ENCODE peak calls at places on chromosomes 13 and 19, in seven cellular contexts. I, O, Y, F, C, W and U are unnamed samples.

GRCh38 chr13:73521970-73522549 is 463.3 kb downstream of the KLF5 start:
- DNase-seq in I (peak), O (no peak), Y (no peak), F (no peak), C (no peak), W (no peak), U (no peak)

GRCh38 chr13:67318398-67318797 is 88.3 kb upstream of the PCDH9 start:
- DNase-seq in I (no peak), O (no peak), Y (no peak), F (no peak), C (no peak), W (no peak), U (no peak)

GRCh38 chr13:71148391-71148790 is 718.6 kb downstream of the DACH1 start:
- DNase-seq in I (no peak), O (no peak), Y (no peak), F (no peak), C (no peak), W (no peak), U (no peak)

GRCh38 chr19:45947926-45948325 is 25.7 kb downstream of the NOVA2 start:
- DNase-seq in I (peak), O (peak), Y (no peak), F (no peak), C (no peak), W (no peak), U (no peak)

GRCh38 chr19:46736544-46737274 is 9.1 kb upstream of the FKRP start:
- DNase-seq in I (no peak), O (no peak), Y (no peak), F (no peak), C (no peak), W (no peak), U (no peak)

GRCh38 chr13:22238269-22238668 is 567.4 kb downstream of the FGF9 start:
- DNase-seq in I (no peak), O (no peak), Y (no peak), F (no peak), C (no peak), W (no peak), U (no peak)

GRCh38 chr13:85771856-85772255 is 27.4 kb downstream of the SLITRK6 start:
- DNase-seq in I (peak), O (no peak), Y (no peak), F (no peak), C (no peak), W (no peak), U (peak)

GRCh38 chr19:35641515-35642151 is at the start of gene ETV2:
- DNase-seq in I (peak), O (no peak), Y (no peak), F (peak), C (no peak), W (peak), U (no peak)

GRCh38 chr13:93875527-93875926 is 604.0 kb downstream of the DCT start:
- DNase-seq in I (peak), O (no peak), Y (no peak), F (no peak), C (no peak), W (no peak), U (no peak)

GRCh38 chr13:29976535-29976934 is 126.1 kb upstream of the UBL3 start:
- DNase-seq in I (no peak), O (no peak), Y (no peak), F (no peak), C (no peak), W (no peak), U (no peak)

GRCh38 chr19:33197591-33198000 is 3.5 kb downstream of the LRP3 start:
- DNase-seq in I (no peak), O (no peak), Y (no peak), F (no peak), C (no peak), W (no peak), U (no peak)

GRCh38 chr13:43303040-43303729 is 279.8 kb downstream of the DNAJC15 start:
- DNase-seq in I (peak), O (no peak), Y (peak), F (peak), C (peak), W (no peak), U (peak)

GRCh38 chr19:35000647-35001501 is 751 bp downstream of the GRAMD1A start:
- DNase-seq in I (peak), O (no peak), Y (peak), F (peak), C (no peak), W (peak), U (peak)

GRCh38 chr19:18439025-18439909 is 1.3 kb upstream of the ISYNA1 start:
- DNase-seq in I (peak), O (no peak), Y (no peak), F (no peak), C (no peak), W (no peak), U (no peak)

GRCh38 chr13:42971670-42972355 is 20.2 kb downstream of the EPSTI1 start:
- DNase-seq in I (peak), O (no peak), Y (no peak), F (no peak), C (no peak), W (no peak), U (no peak)

GRCh38 chr13:76991432-76991795 is 467 bp upstream of the CLN5 start:
- DNase-seq in I (no peak), O (no peak), Y (no peak), F (no peak), C (no peak), W (peak), U (no peak)

GRCh38 chr13:113851826-113852535 is 11.9 kb downstream of the GAS6 start:
- DNase-seq in I (no peak), O (no peak), Y (no peak), F (no peak), C (no peak), W (no peak), U (no peak)

GRCh38 chr19:10431254-10431942 is 11.1 kb downstream of the PDE4A start:
- DNase-seq in I (peak), O (no peak), Y (no peak), F (peak), C (no peak), W (peak), U (no peak)

GRCh38 chr13:42377640-42378382 is 105.9 kb downstream of the AKAP11 start:
- DNase-seq in I (no peak), O (no peak), Y (no peak), F (no peak), C (no peak), W (no peak), U (peak)

GRCh38 chr13:45238945-45239795 is 38.3 kb upstream of the KCTD4 start:
- DNase-seq in I (peak), O (no peak), Y (no peak), F (no peak), C (no peak), W (no peak), U (no peak)

GRCh38 chr19:23403581-23404324 is 8.5 kb upstream of the ZNF91 start:
- DNase-seq in I (no peak), O (no peak), Y (no peak), F (peak), C (peak), W (no peak), U (peak)

GRCh38 chr19:19050104-19050503 is 13.7 kb upstream of the SLC25A42 start:
- DNase-seq in I (no peak), O (no peak), Y (no peak), F (no peak), C (no peak), W (no peak), U (no peak)